ENCODE peak calls at places on chromosome 12, in four cellular contexts. One of them, this sample, is unnamed.

GRCh38 chr12:62976110-62976640 is 41.2 kb upstream of the PPM1H start:
- DNase-seq in suprapubic skin: no peak
- DNase-seq in K562: no peak
- DNase-seq in breast epithelium: no peak
- DNase-seq in this sample: no peak

GRCh38 chr12:117874842-117875434 is 93.9 kb downstream of the KSR2 start:
- DNase-seq in suprapubic skin: peak; percentile 68
- DNase-seq in K562: peak; percentile 74
- DNase-seq in breast epithelium: peak; percentile 77
- DNase-seq in this sample: no peak

GRCh38 chr12:15669256-15669948 is 119.8 kb downstream of the EPS8 start:
- DNase-seq in suprapubic skin: no peak
- DNase-seq in K562: no peak
- DNase-seq in breast epithelium: no peak
- DNase-seq in this sample: no peak

GRCh38 chr12:124655317-124656213 is 88.2 kb upstream of the NCOR2 start:
- DNase-seq in suprapubic skin: no peak
- DNase-seq in K562: no peak
- DNase-seq in breast epithelium: no peak
- DNase-seq in this sample: peak; percentile 96

GRCh38 chr12:71477609-71478008 is 38.0 kb downstream of the LGR5 start:
- DNase-seq in suprapubic skin: no peak
- DNase-seq in K562: no peak
- DNase-seq in breast epithelium: no peak
- DNase-seq in this sample: no peak

GRCh38 chr12:68250454-68250853 is 3.0 kb downstream of the IL22 start:
- DNase-seq in suprapubic skin: no peak
- DNase-seq in K562: no peak
- DNase-seq in breast epithelium: no peak
- DNase-seq in this sample: no peak

GRCh38 chr12:110531741-110532333 is 29.7 kb downstream of the RAD9B start:
- DNase-seq in suprapubic skin: no peak
- DNase-seq in K562: no peak
- DNase-seq in breast epithelium: no peak
- DNase-seq in this sample: no peak

GRCh38 chr12:68532204-68532886 is 78.4 kb upstream of the RAP1B start:
- DNase-seq in suprapubic skin: no peak
- DNase-seq in K562: no peak
- DNase-seq in breast epithelium: no peak
- DNase-seq in this sample: no peak

GRCh38 chr12:46154221-46154975 is 114.4 kb downstream of the SLC38A1 start:
- DNase-seq in suprapubic skin: no peak
- DNase-seq in K562: no peak
- DNase-seq in breast epithelium: no peak
- DNase-seq in this sample: no peak

GRCh38 chr12:3041558-3042164 is 35.5 kb upstream of the TSPAN9 start:
- DNase-seq in suprapubic skin: no peak
- DNase-seq in K562: peak; percentile 78
- DNase-seq in breast epithelium: no peak
- DNase-seq in this sample: no peak

GRCh38 chr12:1350934-1351240 is 243.5 kb downstream of the FBXL14 start:
- DNase-seq in suprapubic skin: no peak
- DNase-seq in K562: no peak
- DNase-seq in breast epithelium: no peak
- DNase-seq in this sample: no peak

GRCh38 chr12:114935658-114936057 is 251.7 kb upstream of the TBX3 start:
- DNase-seq in suprapubic skin: no peak
- DNase-seq in K562: no peak
- DNase-seq in breast epithelium: no peak
- DNase-seq in this sample: no peak

GRCh38 chr12:15173142-15173541 is 48.1 kb downstream of the RERG start:
- DNase-seq in suprapubic skin: no peak
- DNase-seq in K562: no peak
- DNase-seq in breast epithelium: no peak
- DNase-seq in this sample: no peak

GRCh38 chr12:91316825-91317224 is 134.2 kb upstream of the DCN start:
- DNase-seq in suprapubic skin: no peak
- DNase-seq in K562: no peak
- DNase-seq in breast epithelium: no peak
- DNase-seq in this sample: no peak

GRCh38 chr12:89160716-89161123 is 191.6 kb downstream of the DUSP6 start:
- DNase-seq in suprapubic skin: peak; percentile 67
- DNase-seq in K562: no peak
- DNase-seq in breast epithelium: no peak
- DNase-seq in this sample: no peak

GRCh38 chr12:66733839-66734238 is 55.0 kb upstream of the GRIP1 start:
- DNase-seq in suprapubic skin: no peak
- DNase-seq in K562: no peak
- DNase-seq in breast epithelium: no peak
- DNase-seq in this sample: no peak

GRCh38 chr12:92326877-92327276 is 181.2 kb upstream of the BTG1 start:
- DNase-seq in suprapubic skin: no peak
- DNase-seq in K562: no peak
- DNase-seq in breast epithelium: no peak
- DNase-seq in this sample: no peak

GRCh38 chr12:121232977-121233627 is 23.2 kb downstream of the P2RX4 start:
- DNase-seq in suprapubic skin: no peak
- DNase-seq in K562: no peak
- DNase-seq in breast epithelium: no peak
- DNase-seq in this sample: no peak

GRCh38 chr12:93453633-93454032 is 11.9 kb upstream of the UBE2N start:
- DNase-seq in suprapubic skin: no peak
- DNase-seq in K562: no peak
- DNase-seq in breast epithelium: no peak
- DNase-seq in this sample: no peak

GRCh38 chr12:8784464-8784863 is 38.0 kb upstream of the A2ML1 start:
- DNase-seq in suprapubic skin: no peak
- DNase-seq in K562: no peak
- DNase-seq in breast epithelium: no peak
- DNase-seq in this sample: no peak

GRCh38 chr12:31218203-31219025 is 107.5 kb downstream of the SINHCAF start:
- DNase-seq in suprapubic skin: no peak
- DNase-seq in K562: no peak
- DNase-seq in breast epithelium: no peak
- DNase-seq in this sample: peak; percentile 69

GRCh38 chr12:52320784-52321400 is at the start of gene KRT83:
- DNase-seq in suprapubic skin: peak; percentile 48
- DNase-seq in K562: no peak
- DNase-seq in breast epithelium: no peak
- DNase-seq in this sample: no peak
- H3K27me3 ChIP-seq in suprapubic skin: peaks cover 28% of the 10 kb centered on the region
- H3K27me3 ChIP-seq in K562: peaks cover 73% of the 10 kb centered on the region
- H3K27me3 ChIP-seq in breast epithelium: no peaks in the 10 kb centered on the region
- H3K27me3 ChIP-seq in this sample: no peaks in the 10 kb centered on the region

GRCh38 chr12:65628061-65628460 is 196.2 kb upstream of the HMGA2 start:
- DNase-seq in suprapubic skin: no peak
- DNase-seq in K562: no peak
- DNase-seq in breast epithelium: no peak
- DNase-seq in this sample: no peak

GRCh38 chr12:65634061-65634460 is 190.2 kb upstream of the HMGA2 start:
- DNase-seq in suprapubic skin: no peak
- DNase-seq in K562: no peak
- DNase-seq in breast epithelium: no peak
- DNase-seq in this sample: no peak

GRCh38 chr12:65632131-65632855 is 192.0 kb upstream of the HMGA2 start:
- DNase-seq in suprapubic skin: no peak
- DNase-seq in K562: no peak
- DNase-seq in breast epithelium: no peak
- DNase-seq in this sample: no peak

GRCh38 chr12:65631621-65632111 is 192.6 kb upstream of the HMGA2 start:
- DNase-seq in suprapubic skin: peak; percentile 62
- DNase-seq in K562: no peak
- DNase-seq in breast epithelium: no peak
- DNase-seq in this sample: no peak

DNA sequence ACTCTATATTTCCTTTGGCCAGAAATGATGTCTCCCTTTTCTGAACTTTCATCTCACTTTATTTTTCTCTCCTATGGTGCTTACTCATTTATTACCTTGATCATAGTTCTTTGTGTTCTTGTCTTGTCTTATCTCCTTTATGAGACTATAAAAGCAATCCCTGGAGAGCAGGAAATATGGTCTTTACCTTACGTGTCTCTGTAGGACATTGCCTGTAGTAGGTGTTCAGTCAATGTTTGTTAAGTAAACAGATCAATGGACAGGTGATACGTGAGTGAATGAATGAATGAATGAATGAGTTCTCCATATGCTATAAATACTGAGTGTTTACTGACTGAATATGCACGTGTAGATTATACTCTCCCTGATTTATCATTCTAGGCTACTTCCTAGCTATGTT is 193.7 kb upstream of the HMGA2 start:
- DNase-seq in suprapubic skin: no peak
- DNase-seq in K562: no peak
- DNase-seq in breast epithelium: no peak
- DNase-seq in this sample: no peak
- TF ChIP-seq POLR2AphosphoS5 in suprapubic skin: no peak
- TF ChIP-seq POLR2AphosphoS5 in K562: no peak
- TF ChIP-seq POLR2AphosphoS5 in breast epithelium: no peak
- TF ChIP-seq POLR2AphosphoS5 in this sample: no peak

DNA sequence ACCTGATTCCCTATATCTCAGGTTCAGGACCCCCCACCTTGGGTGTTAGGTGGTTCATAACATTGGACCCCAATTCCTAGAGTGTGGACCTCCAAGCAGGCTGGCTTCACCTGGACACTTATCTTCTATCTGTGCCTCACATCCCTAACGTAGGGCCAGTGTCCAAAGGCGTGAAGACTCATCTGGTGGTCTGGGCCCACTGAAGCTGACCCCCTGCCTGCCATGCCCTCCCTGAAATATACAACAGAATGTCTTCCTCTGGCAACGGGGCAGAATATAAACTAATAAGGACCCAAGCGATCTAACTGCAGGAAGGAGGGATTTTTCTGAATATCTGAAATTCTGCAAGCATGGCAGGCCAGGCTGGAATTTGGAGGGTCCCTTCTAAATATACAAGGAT is 5.6 kb downstream of the HOXC13 start:
- DNase-seq in suprapubic skin: no peak
- DNase-seq in K562: no peak
- DNase-seq in breast epithelium: no peak
- DNase-seq in this sample: no peak
- H3K27me3 ChIP-seq in suprapubic skin: peaks cover 98% of the 10 kb centered on the region
- H3K27me3 ChIP-seq in K562: peaks cover 42% of the 10 kb centered on the region
- H3K27me3 ChIP-seq in breast epithelium: peaks cover 15% of the 10 kb centered on the region
- H3K27me3 ChIP-seq in this sample: peaks cover 3% of the 10 kb centered on the region

GRCh38 chr12:108204117-108204516 is 75.0 kb downstream of the WSCD2 start:
- DNase-seq in suprapubic skin: no peak
- DNase-seq in K562: no peak
- DNase-seq in breast epithelium: no peak
- DNase-seq in this sample: no peak

GRCh38 chr12:108207791-108208730 is 79.0 kb downstream of the WSCD2 start:
- DNase-seq in suprapubic skin: no peak
- DNase-seq in K562: no peak
- DNase-seq in breast epithelium: no peak
- DNase-seq in this sample: no peak

GRCh38 chr12:108201808-108202207 is 72.7 kb downstream of the WSCD2 start:
- DNase-seq in suprapubic skin: no peak
- DNase-seq in K562: no peak
- DNase-seq in breast epithelium: no peak
- DNase-seq in this sample: no peak

GRCh38 chr12:108205864-108206263 is 76.8 kb downstream of the WSCD2 start:
- DNase-seq in suprapubic skin: no peak
- DNase-seq in K562: no peak
- DNase-seq in breast epithelium: no peak
- DNase-seq in this sample: no peak

DNA sequence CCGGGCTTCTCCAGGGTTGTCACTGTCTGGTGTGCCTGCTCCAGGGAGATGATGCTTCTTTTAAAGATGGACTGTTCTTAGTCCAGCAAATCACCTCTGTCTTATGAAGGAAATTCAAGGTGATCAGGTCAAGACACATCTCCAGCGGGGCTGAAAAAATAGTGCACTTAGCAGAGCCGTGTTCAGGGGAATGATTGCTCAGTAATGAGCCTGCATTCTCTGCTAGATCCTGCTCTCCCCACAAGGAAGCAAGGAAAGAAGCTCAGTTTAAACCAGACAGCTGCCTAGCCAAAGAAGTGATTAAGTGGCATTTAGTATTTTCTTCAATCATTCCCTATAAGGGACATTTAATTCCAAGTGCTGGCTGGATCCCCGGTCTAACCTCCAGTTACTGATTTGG is 75.5 kb downstream of the WSCD2 start:
- DNase-seq in suprapubic skin: no peak
- DNase-seq in K562: no peak
- DNase-seq in breast epithelium: no peak
- DNase-seq in this sample: no peak
- TF ChIP-seq POLR2AphosphoS5 in suprapubic skin: no peak
- TF ChIP-seq POLR2AphosphoS5 in K562: no peak
- TF ChIP-seq POLR2AphosphoS5 in breast epithelium: no peak
- TF ChIP-seq POLR2AphosphoS5 in this sample: no peak

GRCh38 chr12:49967777-49968250 is 4.9 kb upstream of the AQP6 start:
- DNase-seq in suprapubic skin: no peak
- DNase-seq in K562: no peak
- DNase-seq in breast epithelium: no peak
- DNase-seq in this sample: no peak
- H3K27me3 ChIP-seq in suprapubic skin: peaks cover 23% of the 10 kb centered on the region
- H3K27me3 ChIP-seq in K562: peaks cover 76% of the 10 kb centered on the region
- H3K27me3 ChIP-seq in breast epithelium: peaks cover 3% of the 10 kb centered on the region
- H3K27me3 ChIP-seq in this sample: no peaks in the 10 kb centered on the region

GRCh38 chr12:54420766-54421144 is 1.7 kb upstream of the ITGA5 start:
- DNase-seq in suprapubic skin: peak; percentile 85
- DNase-seq in K562: no peak
- DNase-seq in breast epithelium: no peak
- DNase-seq in this sample: peak; percentile 90

GRCh38 chr12:54418441-54419087 is 502 bp downstream of the ITGA5 start:
- DNase-seq in suprapubic skin: peak; percentile 63
- DNase-seq in K562: peak; percentile 75
- DNase-seq in breast epithelium: no peak
- DNase-seq in this sample: no peak

GRCh38 chr12:54417712-54418440 is 1.2 kb downstream of the ITGA5 start:
- DNase-seq in suprapubic skin: peak; percentile 65
- DNase-seq in K562: peak; percentile 67
- DNase-seq in breast epithelium: no peak
- DNase-seq in this sample: peak; percentile 83

GRCh38 chr12:54421175-54421872 is 2.3 kb upstream of the ITGA5 start:
- DNase-seq in suprapubic skin: peak; percentile 90
- DNase-seq in K562: no peak
- DNase-seq in breast epithelium: no peak
- DNase-seq in this sample: no peak

DNA sequence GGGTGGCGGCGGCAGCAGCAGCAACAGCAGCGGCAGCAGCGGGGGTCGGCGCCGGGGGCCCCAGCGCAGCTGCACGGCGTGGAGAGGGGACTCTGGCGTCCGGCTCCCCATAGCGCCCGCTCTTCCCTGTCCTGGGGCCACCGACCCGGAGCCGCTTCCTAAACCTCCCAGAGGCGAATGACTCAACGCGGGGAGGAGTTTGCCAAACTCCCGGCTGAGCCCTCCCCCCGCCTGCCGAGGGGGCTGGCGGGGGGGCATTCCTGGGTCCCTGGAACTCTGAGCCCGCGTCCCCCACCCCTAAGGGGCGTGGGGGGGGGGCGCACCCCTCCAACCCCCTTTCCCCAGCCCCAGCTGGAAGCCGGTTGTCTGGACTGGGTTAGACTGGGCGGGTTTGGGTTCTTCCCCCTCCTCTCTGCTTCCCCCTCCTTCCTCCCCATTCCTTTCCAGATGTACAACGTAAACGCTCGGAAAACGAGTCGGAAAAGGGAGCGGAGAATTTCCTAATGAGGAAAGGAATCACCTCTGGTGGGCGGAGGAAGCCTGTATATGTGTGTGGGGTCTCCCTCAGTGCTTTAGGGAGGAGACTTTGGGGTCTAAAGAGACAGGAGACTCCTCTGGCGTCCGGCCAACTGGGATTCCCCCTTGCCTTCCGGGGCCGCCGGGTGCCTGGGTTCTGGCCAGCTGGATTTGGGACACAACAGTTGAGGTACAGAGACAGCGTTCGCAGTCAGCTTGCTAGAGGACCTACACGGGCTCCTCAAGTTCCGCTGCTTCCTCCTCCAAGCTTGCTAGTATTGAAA is at the start of gene ITGA5:
- DNase-seq in suprapubic skin: peak; percentile 92
- DNase-seq in K562: peak; percentile 82
- DNase-seq in breast epithelium: peak; percentile 70
- DNase-seq in this sample: no peak
- TF ChIP-seq POLR2AphosphoS5 in suprapubic skin: no peak
- TF ChIP-seq POLR2AphosphoS5 in K562: no peak
- TF ChIP-seq POLR2AphosphoS5 in breast epithelium: peak; percentile 54
- TF ChIP-seq POLR2AphosphoS5 in this sample: peak; percentile 97

This sample was measured in vagina.